ENCODE peak calls at places on chromosomes 12 and 14, in nine cellular contexts. One of them, this sample, is unnamed.

GRCh38 chr12:642633-643477 is 20.4 kb downstream of the NINJ2 start:
- DNase-seq in HCEC 1CT: peak
- DNase-seq in iPS DF 6.9: no peak
- DNase-seq in stimulated activated CD4-positive, alpha-beta T cell treated with anti-CD3 and anti-CD28 coated beads, Interleukin-1b, Interleukin-23, amount 100 ng/mL, for 24 hours: no peak
- DNase-seq in activated gamma-delta T cell treated with Interleukin-2 at 50 U/mL for 16 hours: peak
- DNase-seq in stimulated activated CD8-positive, alpha-beta memory T cell treated with anti-CD3 and anti-CD28 coated beads, Interleukin-4, amount 100 ng/mL, for 1 hour: peak
- DNase-seq in SK-N-SH: peak
- DNase-seq in effector memory CD8-positive, alpha-beta T cell: peak
- DNase-seq in NCI-H187: no peak
- DNase-seq in this sample: no peak

GRCh38 chr14:78933948-78934524 is 763.9 kb downstream of the NRXN3 start:
- DNase-seq in iPS DF 6.9: no peak
- DNase-seq in SK-N-SH: peak
- DNase-seq in stimulated activated CD4-positive, alpha-beta T cell treated with anti-CD3 and anti-CD28 coated beads, Interleukin-1b, Interleukin-23, amount 100 ng/mL, for 24 hours: no peak
- DNase-seq in NCI-H187: no peak
- DNase-seq in activated gamma-delta T cell treated with Interleukin-2 at 50 U/mL for 16 hours: no peak
- DNase-seq in HCEC 1CT: peak
- DNase-seq in effector memory CD8-positive, alpha-beta T cell: no peak
- DNase-seq in stimulated activated CD8-positive, alpha-beta memory T cell treated with anti-CD3 and anti-CD28 coated beads, Interleukin-4, amount 100 ng/mL, for 1 hour: no peak
- DNase-seq in this sample: no peak

GRCh38 chr12:70227911-70228310 is 15.3 kb upstream of the CNOT2 start:
- DNase-seq in effector memory CD8-positive, alpha-beta T cell: no peak
- DNase-seq in HCEC 1CT: no peak
- DNase-seq in SK-N-SH: no peak
- DNase-seq in stimulated activated CD8-positive, alpha-beta memory T cell treated with anti-CD3 and anti-CD28 coated beads, Interleukin-4, amount 100 ng/mL, for 1 hour: no peak
- DNase-seq in iPS DF 6.9: no peak
- DNase-seq in NCI-H187: no peak
- DNase-seq in stimulated activated CD4-positive, alpha-beta T cell treated with anti-CD3 and anti-CD28 coated beads, Interleukin-1b, Interleukin-23, amount 100 ng/mL, for 24 hours: no peak
- DNase-seq in activated gamma-delta T cell treated with Interleukin-2 at 50 U/mL for 16 hours: no peak
- DNase-seq in this sample: no peak

GRCh38 chr14:57634335-57634734 is 140.7 kb upstream of the CCDC198 start:
- DNase-seq in NCI-H187: no peak
- DNase-seq in iPS DF 6.9: no peak
- DNase-seq in activated gamma-delta T cell treated with Interleukin-2 at 50 U/mL for 16 hours: no peak
- DNase-seq in effector memory CD8-positive, alpha-beta T cell: no peak
- DNase-seq in HCEC 1CT: no peak
- DNase-seq in SK-N-SH: no peak
- DNase-seq in stimulated activated CD8-positive, alpha-beta memory T cell treated with anti-CD3 and anti-CD28 coated beads, Interleukin-4, amount 100 ng/mL, for 1 hour: no peak
- DNase-seq in stimulated activated CD4-positive, alpha-beta T cell treated with anti-CD3 and anti-CD28 coated beads, Interleukin-1b, Interleukin-23, amount 100 ng/mL, for 24 hours: no peak
- DNase-seq in this sample: no peak

GRCh38 chr14:60724080-60724618 is at the start of gene SIX4:
- DNase-seq in iPS DF 6.9: peak
- DNase-seq in HCEC 1CT: peak
- DNase-seq in SK-N-SH: peak
- DNase-seq in stimulated activated CD8-positive, alpha-beta memory T cell treated with anti-CD3 and anti-CD28 coated beads, Interleukin-4, amount 100 ng/mL, for 1 hour: no peak
- DNase-seq in stimulated activated CD4-positive, alpha-beta T cell treated with anti-CD3 and anti-CD28 coated beads, Interleukin-1b, Interleukin-23, amount 100 ng/mL, for 24 hours: no peak
- DNase-seq in NCI-H187: peak
- DNase-seq in effector memory CD8-positive, alpha-beta T cell: no peak
- DNase-seq in activated gamma-delta T cell treated with Interleukin-2 at 50 U/mL for 16 hours: peak
- DNase-seq in this sample: no peak

GRCh38 chr12:54022960-54023884 is 5.0 kb upstream of the HOXC6 start:
- DNase-seq in NCI-H187: no peak
- DNase-seq in iPS DF 6.9: no peak
- DNase-seq in stimulated activated CD4-positive, alpha-beta T cell treated with anti-CD3 and anti-CD28 coated beads, Interleukin-1b, Interleukin-23, amount 100 ng/mL, for 24 hours: no peak
- DNase-seq in activated gamma-delta T cell treated with Interleukin-2 at 50 U/mL for 16 hours: no peak
- DNase-seq in HCEC 1CT: no peak
- DNase-seq in stimulated activated CD8-positive, alpha-beta memory T cell treated with anti-CD3 and anti-CD28 coated beads, Interleukin-4, amount 100 ng/mL, for 1 hour: no peak
- DNase-seq in SK-N-SH: no peak
- DNase-seq in effector memory CD8-positive, alpha-beta T cell: no peak
- DNase-seq in this sample: no peak

GRCh38 chr12:50185975-50186663 is 18.9 kb upstream of the CERS5 start:
- DNase-seq in stimulated activated CD8-positive, alpha-beta memory T cell treated with anti-CD3 and anti-CD28 coated beads, Interleukin-4, amount 100 ng/mL, for 1 hour: no peak
- DNase-seq in effector memory CD8-positive, alpha-beta T cell: no peak
- DNase-seq in iPS DF 6.9: no peak
- DNase-seq in stimulated activated CD4-positive, alpha-beta T cell treated with anti-CD3 and anti-CD28 coated beads, Interleukin-1b, Interleukin-23, amount 100 ng/mL, for 24 hours: no peak
- DNase-seq in SK-N-SH: no peak
- DNase-seq in HCEC 1CT: no peak
- DNase-seq in activated gamma-delta T cell treated with Interleukin-2 at 50 U/mL for 16 hours: no peak
- DNase-seq in NCI-H187: no peak
- DNase-seq in this sample: no peak

GRCh38 chr12:28629691-28630090 is 439.4 kb downstream of the CCDC91 start:
- DNase-seq in SK-N-SH: no peak
- DNase-seq in iPS DF 6.9: no peak
- DNase-seq in stimulated activated CD8-positive, alpha-beta memory T cell treated with anti-CD3 and anti-CD28 coated beads, Interleukin-4, amount 100 ng/mL, for 1 hour: no peak
- DNase-seq in HCEC 1CT: no peak
- DNase-seq in NCI-H187: no peak
- DNase-seq in effector memory CD8-positive, alpha-beta T cell: no peak
- DNase-seq in stimulated activated CD4-positive, alpha-beta T cell treated with anti-CD3 and anti-CD28 coated beads, Interleukin-1b, Interleukin-23, amount 100 ng/mL, for 24 hours: no peak
- DNase-seq in activated gamma-delta T cell treated with Interleukin-2 at 50 U/mL for 16 hours: no peak
- DNase-seq in this sample: no peak

GRCh38 chr12:33357181-33357580 is 82.4 kb downstream of the SYT10 start:
- DNase-seq in NCI-H187: no peak
- DNase-seq in stimulated activated CD4-positive, alpha-beta T cell treated with anti-CD3 and anti-CD28 coated beads, Interleukin-1b, Interleukin-23, amount 100 ng/mL, for 24 hours: no peak
- DNase-seq in iPS DF 6.9: no peak
- DNase-seq in activated gamma-delta T cell treated with Interleukin-2 at 50 U/mL for 16 hours: no peak
- DNase-seq in stimulated activated CD8-positive, alpha-beta memory T cell treated with anti-CD3 and anti-CD28 coated beads, Interleukin-4, amount 100 ng/mL, for 1 hour: no peak
- DNase-seq in effector memory CD8-positive, alpha-beta T cell: no peak
- DNase-seq in SK-N-SH: no peak
- DNase-seq in HCEC 1CT: no peak
- DNase-seq in this sample: no peak

GRCh38 chr14:68794856-68795601 is 2.2 kb upstream of the ZFP36L1 start:
- DNase-seq in activated gamma-delta T cell treated with Interleukin-2 at 50 U/mL for 16 hours: peak
- DNase-seq in HCEC 1CT: peak
- DNase-seq in stimulated activated CD4-positive, alpha-beta T cell treated with anti-CD3 and anti-CD28 coated beads, Interleukin-1b, Interleukin-23, amount 100 ng/mL, for 24 hours: no peak
- DNase-seq in SK-N-SH: peak
- DNase-seq in iPS DF 6.9: no peak
- DNase-seq in NCI-H187: no peak
- DNase-seq in effector memory CD8-positive, alpha-beta T cell: no peak
- DNase-seq in stimulated activated CD8-positive, alpha-beta memory T cell treated with anti-CD3 and anti-CD28 coated beads, Interleukin-4, amount 100 ng/mL, for 1 hour: no peak
- DNase-seq in this sample: no peak

GRCh38 chr14:102539544-102540309 is 30.2 kb upstream of the ANKRD9 start:
- DNase-seq in activated gamma-delta T cell treated with Interleukin-2 at 50 U/mL for 16 hours: no peak
- DNase-seq in effector memory CD8-positive, alpha-beta T cell: no peak
- DNase-seq in HCEC 1CT: no peak
- DNase-seq in iPS DF 6.9: no peak
- DNase-seq in NCI-H187: no peak
- DNase-seq in stimulated activated CD8-positive, alpha-beta memory T cell treated with anti-CD3 and anti-CD28 coated beads, Interleukin-4, amount 100 ng/mL, for 1 hour: no peak
- DNase-seq in SK-N-SH: peak
- DNase-seq in stimulated activated CD4-positive, alpha-beta T cell treated with anti-CD3 and anti-CD28 coated beads, Interleukin-1b, Interleukin-23, amount 100 ng/mL, for 24 hours: no peak
- DNase-seq in this sample: no peak

GRCh38 chr12:131118366-131118765 is 164.7 kb downstream of the ADGRD1 start:
- DNase-seq in stimulated activated CD8-positive, alpha-beta memory T cell treated with anti-CD3 and anti-CD28 coated beads, Interleukin-4, amount 100 ng/mL, for 1 hour: no peak
- DNase-seq in stimulated activated CD4-positive, alpha-beta T cell treated with anti-CD3 and anti-CD28 coated beads, Interleukin-1b, Interleukin-23, amount 100 ng/mL, for 24 hours: no peak
- DNase-seq in iPS DF 6.9: no peak
- DNase-seq in effector memory CD8-positive, alpha-beta T cell: no peak
- DNase-seq in activated gamma-delta T cell treated with Interleukin-2 at 50 U/mL for 16 hours: no peak
- DNase-seq in NCI-H187: no peak
- DNase-seq in SK-N-SH: no peak
- DNase-seq in HCEC 1CT: no peak
- DNase-seq in this sample: no peak

GRCh38 chr12:12723681-12724420 is 6.7 kb downstream of the CDKN1B start:
- DNase-seq in NCI-H187: no peak
- DNase-seq in SK-N-SH: peak
- DNase-seq in effector memory CD8-positive, alpha-beta T cell: peak
- DNase-seq in activated gamma-delta T cell treated with Interleukin-2 at 50 U/mL for 16 hours: peak
- DNase-seq in stimulated activated CD8-positive, alpha-beta memory T cell treated with anti-CD3 and anti-CD28 coated beads, Interleukin-4, amount 100 ng/mL, for 1 hour: no peak
- DNase-seq in iPS DF 6.9: no peak
- DNase-seq in HCEC 1CT: peak
- DNase-seq in stimulated activated CD4-positive, alpha-beta T cell treated with anti-CD3 and anti-CD28 coated beads, Interleukin-1b, Interleukin-23, amount 100 ng/mL, for 24 hours: no peak
- DNase-seq in this sample: no peak

GRCh38 chr12:75322464-75322863 is 7.7 kb downstream of the CAPS2 start:
- DNase-seq in stimulated activated CD8-positive, alpha-beta memory T cell treated with anti-CD3 and anti-CD28 coated beads, Interleukin-4, amount 100 ng/mL, for 1 hour: no peak
- DNase-seq in stimulated activated CD4-positive, alpha-beta T cell treated with anti-CD3 and anti-CD28 coated beads, Interleukin-1b, Interleukin-23, amount 100 ng/mL, for 24 hours: no peak
- DNase-seq in HCEC 1CT: peak
- DNase-seq in iPS DF 6.9: no peak
- DNase-seq in effector memory CD8-positive, alpha-beta T cell: no peak
- DNase-seq in activated gamma-delta T cell treated with Interleukin-2 at 50 U/mL for 16 hours: no peak
- DNase-seq in SK-N-SH: no peak
- DNase-seq in NCI-H187: no peak
- DNase-seq in this sample: no peak

GRCh38 chr14:105168979-105169507 is 467 bp upstream of the JAG2 start:
- DNase-seq in SK-N-SH: peak
- DNase-seq in stimulated activated CD8-positive, alpha-beta memory T cell treated with anti-CD3 and anti-CD28 coated beads, Interleukin-4, amount 100 ng/mL, for 1 hour: no peak
- DNase-seq in iPS DF 6.9: peak
- DNase-seq in effector memory CD8-positive, alpha-beta T cell: no peak
- DNase-seq in stimulated activated CD4-positive, alpha-beta T cell treated with anti-CD3 and anti-CD28 coated beads, Interleukin-1b, Interleukin-23, amount 100 ng/mL, for 24 hours: no peak
- DNase-seq in HCEC 1CT: no peak
- DNase-seq in activated gamma-delta T cell treated with Interleukin-2 at 50 U/mL for 16 hours: no peak
- DNase-seq in NCI-H187: no peak
- DNase-seq in this sample: no peak

GRCh38 chr14:77151245-77151644 is 9.7 kb upstream of the ZDHHC22 start:
- DNase-seq in HCEC 1CT: peak
- DNase-seq in SK-N-SH: peak
- DNase-seq in iPS DF 6.9: no peak
- DNase-seq in stimulated activated CD8-positive, alpha-beta memory T cell treated with anti-CD3 and anti-CD28 coated beads, Interleukin-4, amount 100 ng/mL, for 1 hour: no peak
- DNase-seq in stimulated activated CD4-positive, alpha-beta T cell treated with anti-CD3 and anti-CD28 coated beads, Interleukin-1b, Interleukin-23, amount 100 ng/mL, for 24 hours: no peak
- DNase-seq in effector memory CD8-positive, alpha-beta T cell: no peak
- DNase-seq in NCI-H187: no peak
- DNase-seq in activated gamma-delta T cell treated with Interleukin-2 at 50 U/mL for 16 hours: no peak
- DNase-seq in this sample: no peak

GRCh38 chr14:68172216-68172615 is 352.6 kb downstream of the RAD51B start:
- DNase-seq in NCI-H187: no peak
- DNase-seq in effector memory CD8-positive, alpha-beta T cell: no peak
- DNase-seq in activated gamma-delta T cell treated with Interleukin-2 at 50 U/mL for 16 hours: no peak
- DNase-seq in stimulated activated CD8-positive, alpha-beta memory T cell treated with anti-CD3 and anti-CD28 coated beads, Interleukin-4, amount 100 ng/mL, for 1 hour: no peak
- DNase-seq in iPS DF 6.9: no peak
- DNase-seq in SK-N-SH: no peak
- DNase-seq in HCEC 1CT: peak
- DNase-seq in stimulated activated CD4-positive, alpha-beta T cell treated with anti-CD3 and anti-CD28 coated beads, Interleukin-1b, Interleukin-23, amount 100 ng/mL, for 24 hours: no peak
- DNase-seq in this sample: no peak

GRCh38 chr14:103721334-103722120 is 5.9 kb downstream of the ZFYVE21 start:
- DNase-seq in SK-N-SH: no peak
- DNase-seq in NCI-H187: no peak
- DNase-seq in effector memory CD8-positive, alpha-beta T cell: no peak
- DNase-seq in iPS DF 6.9: no peak
- DNase-seq in stimulated activated CD8-positive, alpha-beta memory T cell treated with anti-CD3 and anti-CD28 coated beads, Interleukin-4, amount 100 ng/mL, for 1 hour: no peak
- DNase-seq in HCEC 1CT: no peak
- DNase-seq in stimulated activated CD4-positive, alpha-beta T cell treated with anti-CD3 and anti-CD28 coated beads, Interleukin-1b, Interleukin-23, amount 100 ng/mL, for 24 hours: no peak
- DNase-seq in activated gamma-delta T cell treated with Interleukin-2 at 50 U/mL for 16 hours: no peak
- DNase-seq in this sample: no peak

GRCh38 chr12:91923864-91924263 is 221.8 kb downstream of the BTG1 start:
- DNase-seq in HCEC 1CT: no peak
- DNase-seq in iPS DF 6.9: no peak
- DNase-seq in stimulated activated CD8-positive, alpha-beta memory T cell treated with anti-CD3 and anti-CD28 coated beads, Interleukin-4, amount 100 ng/mL, for 1 hour: no peak
- DNase-seq in SK-N-SH: no peak
- DNase-seq in NCI-H187: no peak
- DNase-seq in effector memory CD8-positive, alpha-beta T cell: no peak
- DNase-seq in stimulated activated CD4-positive, alpha-beta T cell treated with anti-CD3 and anti-CD28 coated beads, Interleukin-1b, Interleukin-23, amount 100 ng/mL, for 24 hours: no peak
- DNase-seq in activated gamma-delta T cell treated with Interleukin-2 at 50 U/mL for 16 hours: no peak
- DNase-seq in this sample: no peak

GRCh38 chr12:12735301-12735700 is 18.1 kb downstream of the CDKN1B start:
- DNase-seq in stimulated activated CD8-positive, alpha-beta memory T cell treated with anti-CD3 and anti-CD28 coated beads, Interleukin-4, amount 100 ng/mL, for 1 hour: no peak
- DNase-seq in NCI-H187: no peak
- DNase-seq in activated gamma-delta T cell treated with Interleukin-2 at 50 U/mL for 16 hours: no peak
- DNase-seq in HCEC 1CT: peak
- DNase-seq in SK-N-SH: no peak
- DNase-seq in effector memory CD8-positive, alpha-beta T cell: no peak
- DNase-seq in iPS DF 6.9: no peak
- DNase-seq in stimulated activated CD4-positive, alpha-beta T cell treated with anti-CD3 and anti-CD28 coated beads, Interleukin-1b, Interleukin-23, amount 100 ng/mL, for 24 hours: no peak
- DNase-seq in this sample: no peak

GRCh38 chr14:101836131-101836530 is 74.6 kb downstream of the PPP2R5C start:
- DNase-seq in HCEC 1CT: peak
- DNase-seq in NCI-H187: no peak
- DNase-seq in stimulated activated CD8-positive, alpha-beta memory T cell treated with anti-CD3 and anti-CD28 coated beads, Interleukin-4, amount 100 ng/mL, for 1 hour: no peak
- DNase-seq in activated gamma-delta T cell treated with Interleukin-2 at 50 U/mL for 16 hours: no peak
- DNase-seq in SK-N-SH: no peak
- DNase-seq in effector memory CD8-positive, alpha-beta T cell: no peak
- DNase-seq in stimulated activated CD4-positive, alpha-beta T cell treated with anti-CD3 and anti-CD28 coated beads, Interleukin-1b, Interleukin-23, amount 100 ng/mL, for 24 hours: no peak
- DNase-seq in iPS DF 6.9: no peak
- DNase-seq in this sample: no peak

GRCh38 chr12:14810167-14810952 is 3.6 kb downstream of the SMCO3 start:
- DNase-seq in effector memory CD8-positive, alpha-beta T cell: no peak
- DNase-seq in stimulated activated CD8-positive, alpha-beta memory T cell treated with anti-CD3 and anti-CD28 coated beads, Interleukin-4, amount 100 ng/mL, for 1 hour: no peak
- DNase-seq in activated gamma-delta T cell treated with Interleukin-2 at 50 U/mL for 16 hours: no peak
- DNase-seq in stimulated activated CD4-positive, alpha-beta T cell treated with anti-CD3 and anti-CD28 coated beads, Interleukin-1b, Interleukin-23, amount 100 ng/mL, for 24 hours: no peak
- DNase-seq in NCI-H187: no peak
- DNase-seq in iPS DF 6.9: no peak
- DNase-seq in SK-N-SH: no peak
- DNase-seq in HCEC 1CT: no peak
- DNase-seq in this sample: no peak

GRCh38 chr12:54988402-54989054 is 4.0 kb upstream of the TESPA1 start:
- DNase-seq in NCI-H187: no peak
- DNase-seq in stimulated activated CD4-positive, alpha-beta T cell treated with anti-CD3 and anti-CD28 coated beads, Interleukin-1b, Interleukin-23, amount 100 ng/mL, for 24 hours: no peak
- DNase-seq in SK-N-SH: no peak
- DNase-seq in effector memory CD8-positive, alpha-beta T cell: no peak
- DNase-seq in iPS DF 6.9: no peak
- DNase-seq in activated gamma-delta T cell treated with Interleukin-2 at 50 U/mL for 16 hours: no peak
- DNase-seq in HCEC 1CT: peak
- DNase-seq in stimulated activated CD8-positive, alpha-beta memory T cell treated with anti-CD3 and anti-CD28 coated beads, Interleukin-4, amount 100 ng/mL, for 1 hour: no peak
- DNase-seq in this sample: no peak

GRCh38 chr14:34359423-34360120 is 102.5 kb downstream of the SPTSSA start:
- DNase-seq in activated gamma-delta T cell treated with Interleukin-2 at 50 U/mL for 16 hours: no peak
- DNase-seq in HCEC 1CT: no peak
- DNase-seq in iPS DF 6.9: no peak
- DNase-seq in effector memory CD8-positive, alpha-beta T cell: no peak
- DNase-seq in SK-N-SH: no peak
- DNase-seq in stimulated activated CD4-positive, alpha-beta T cell treated with anti-CD3 and anti-CD28 coated beads, Interleukin-1b, Interleukin-23, amount 100 ng/mL, for 24 hours: no peak
- DNase-seq in stimulated activated CD8-positive, alpha-beta memory T cell treated with anti-CD3 and anti-CD28 coated beads, Interleukin-4, amount 100 ng/mL, for 1 hour: no peak
- DNase-seq in NCI-H187: no peak
- DNase-seq in this sample: no peak

GRCh38 chr14:81594012-81594411 is 60.4 kb upstream of the SEL1L start:
- DNase-seq in NCI-H187: no peak
- DNase-seq in HCEC 1CT: no peak
- DNase-seq in stimulated activated CD8-positive, alpha-beta memory T cell treated with anti-CD3 and anti-CD28 coated beads, Interleukin-4, amount 100 ng/mL, for 1 hour: no peak
- DNase-seq in stimulated activated CD4-positive, alpha-beta T cell treated with anti-CD3 and anti-CD28 coated beads, Interleukin-1b, Interleukin-23, amount 100 ng/mL, for 24 hours: no peak
- DNase-seq in effector memory CD8-positive, alpha-beta T cell: no peak
- DNase-seq in SK-N-SH: no peak
- DNase-seq in activated gamma-delta T cell treated with Interleukin-2 at 50 U/mL for 16 hours: no peak
- DNase-seq in iPS DF 6.9: no peak
- DNase-seq in this sample: no peak

GRCh38 chr12:26287666-26288408 is 92.5 kb downstream of the SSPN start:
- DNase-seq in HCEC 1CT: no peak
- DNase-seq in stimulated activated CD8-positive, alpha-beta memory T cell treated with anti-CD3 and anti-CD28 coated beads, Interleukin-4, amount 100 ng/mL, for 1 hour: no peak
- DNase-seq in NCI-H187: no peak
- DNase-seq in effector memory CD8-positive, alpha-beta T cell: no peak
- DNase-seq in SK-N-SH: no peak
- DNase-seq in activated gamma-delta T cell treated with Interleukin-2 at 50 U/mL for 16 hours: no peak
- DNase-seq in iPS DF 6.9: no peak
- DNase-seq in stimulated activated CD4-positive, alpha-beta T cell treated with anti-CD3 and anti-CD28 coated beads, Interleukin-1b, Interleukin-23, amount 100 ng/mL, for 24 hours: no peak
- DNase-seq in this sample: no peak

GRCh38 chr12:7302536-7303113 is 1.2 kb upstream of the ACSM4 start:
- DNase-seq in iPS DF 6.9: no peak
- DNase-seq in stimulated activated CD8-positive, alpha-beta memory T cell treated with anti-CD3 and anti-CD28 coated beads, Interleukin-4, amount 100 ng/mL, for 1 hour: no peak
- DNase-seq in activated gamma-delta T cell treated with Interleukin-2 at 50 U/mL for 16 hours: no peak
- DNase-seq in stimulated activated CD4-positive, alpha-beta T cell treated with anti-CD3 and anti-CD28 coated beads, Interleukin-1b, Interleukin-23, amount 100 ng/mL, for 24 hours: no peak
- DNase-seq in NCI-H187: no peak
- DNase-seq in HCEC 1CT: peak
- DNase-seq in SK-N-SH: no peak
- DNase-seq in effector memory CD8-positive, alpha-beta T cell: no peak
- DNase-seq in this sample: no peak

GRCh38 chr12:94766397-94766796 is 116.0 kb upstream of the TMCC3 start:
- DNase-seq in iPS DF 6.9: no peak
- DNase-seq in stimulated activated CD8-positive, alpha-beta memory T cell treated with anti-CD3 and anti-CD28 coated beads, Interleukin-4, amount 100 ng/mL, for 1 hour: no peak
- DNase-seq in HCEC 1CT: no peak
- DNase-seq in activated gamma-delta T cell treated with Interleukin-2 at 50 U/mL for 16 hours: no peak
- DNase-seq in SK-N-SH: no peak
- DNase-seq in NCI-H187: no peak
- DNase-seq in stimulated activated CD4-positive, alpha-beta T cell treated with anti-CD3 and anti-CD28 coated beads, Interleukin-1b, Interleukin-23, amount 100 ng/mL, for 24 hours: no peak
- DNase-seq in effector memory CD8-positive, alpha-beta T cell: no peak
- DNase-seq in this sample: no peak

GRCh38 chr14:73795974-73796373 is 55.7 kb upstream of the PTGR2 start:
- DNase-seq in effector memory CD8-positive, alpha-beta T cell: no peak
- DNase-seq in SK-N-SH: no peak
- DNase-seq in stimulated activated CD8-positive, alpha-beta memory T cell treated with anti-CD3 and anti-CD28 coated beads, Interleukin-4, amount 100 ng/mL, for 1 hour: no peak
- DNase-seq in activated gamma-delta T cell treated with Interleukin-2 at 50 U/mL for 16 hours: no peak
- DNase-seq in NCI-H187: no peak
- DNase-seq in stimulated activated CD4-positive, alpha-beta T cell treated with anti-CD3 and anti-CD28 coated beads, Interleukin-1b, Interleukin-23, amount 100 ng/mL, for 24 hours: no peak
- DNase-seq in HCEC 1CT: peak
- DNase-seq in iPS DF 6.9: no peak
- DNase-seq in this sample: no peak

GRCh38 chr12:55068416-55069010 is 48.7 kb downstream of the NEUROD4 start:
- DNase-seq in effector memory CD8-positive, alpha-beta T cell: peak
- DNase-seq in NCI-H187: peak
- DNase-seq in iPS DF 6.9: peak
- DNase-seq in stimulated activated CD4-positive, alpha-beta T cell treated with anti-CD3 and anti-CD28 coated beads, Interleukin-1b, Interleukin-23, amount 100 ng/mL, for 24 hours: no peak
- DNase-seq in HCEC 1CT: peak
- DNase-seq in SK-N-SH: peak
- DNase-seq in stimulated activated CD8-positive, alpha-beta memory T cell treated with anti-CD3 and anti-CD28 coated beads, Interleukin-4, amount 100 ng/mL, for 1 hour: no peak
- DNase-seq in activated gamma-delta T cell treated with Interleukin-2 at 50 U/mL for 16 hours: no peak
- DNase-seq in this sample: no peak

GRCh38 chr14:23078692-23079116 is 16.2 kb downstream of the ACIN1 start:
- DNase-seq in iPS DF 6.9: no peak
- DNase-seq in stimulated activated CD8-positive, alpha-beta memory T cell treated with anti-CD3 and anti-CD28 coated beads, Interleukin-4, amount 100 ng/mL, for 1 hour: no peak
- DNase-seq in activated gamma-delta T cell treated with Interleukin-2 at 50 U/mL for 16 hours: no peak
- DNase-seq in stimulated activated CD4-positive, alpha-beta T cell treated with anti-CD3 and anti-CD28 coated beads, Interleukin-1b, Interleukin-23, amount 100 ng/mL, for 24 hours: no peak
- DNase-seq in NCI-H187: no peak
- DNase-seq in effector memory CD8-positive, alpha-beta T cell: no peak
- DNase-seq in SK-N-SH: no peak
- DNase-seq in HCEC 1CT: peak
- DNase-seq in this sample: no peak